ENCODE peak calls at places on chromosome 21, in seven cellular contexts. O is mesendoderm, R is IMR-90, U is neuronal stem cell, D is mesenchymal stem cell, H is H9, W is H1. E is an unnamed sample.

GRCh38 chr21:42367379-42368165 is 1.2 kb upstream of the TFF1 start:
- DNase-seq in O (no peak), R (no peak), U (no peak), D (no peak), H (no peak), W (no peak), E (no peak)

GRCh38 chr21:36385909-36386642 is 884 bp downstream of the CHAF1B start:
- DNase-seq in O (peak), R (peak), U (no peak), D (no peak), H (no peak), W (no peak), E (peak)

GRCh38 chr21:34129039-34129891 is 55.9 kb downstream of the MRPS6 start:
- DNase-seq in O (peak), R (peak), U (peak), D (peak), H (peak), W (peak), E (peak)

GRCh38 chr21:42674351-42674940 is 21.0 kb downstream of the PDE9A start:
- DNase-seq in O (peak), R (no peak), U (peak), D (peak), H (peak), W (no peak), E (no peak)

GRCh38 chr21:35540950-35541632 is 492.0 kb upstream of the RUNX1 start:
- DNase-seq in O (no peak), R (no peak), U (no peak), D (no peak), H (no peak), W (no peak), E (peak)

GRCh38 chr21:38175321-38175720 is 81.5 kb upstream of the KCNJ15 start:
- DNase-seq in O (no peak), R (no peak), U (no peak), D (no peak), H (no peak), W (no peak), E (no peak)

GRCh38 chr21:26130249-26130896 is 40.2 kb downstream of the APP start:
- DNase-seq in O (peak), R (peak), U (no peak), D (peak), H (no peak), W (no peak), E (peak)

GRCh38 chr21:27134513-27134912 is 167.6 kb upstream of the ADAMTS5 start:
- DNase-seq in O (no peak), R (peak), U (no peak), D (peak), H (no peak), W (no peak), E (no peak)

GRCh38 chr21:41894922-41895557 is 15.9 kb upstream of the PRDM15 start:
- DNase-seq in O (peak), R (peak), U (no peak), D (peak), H (no peak), W (no peak), E (peak)

GRCh38 chr21:37463083-37463780 is 96.7 kb downstream of the DYRK1A start:
- DNase-seq in O (peak), R (peak), U (no peak), D (peak), H (no peak), W (no peak), E (peak)

GRCh38 chr21:17388226-17388625 is 124.6 kb upstream of the CXADR start:
- DNase-seq in O (peak), R (no peak), U (no peak), D (no peak), H (no peak), W (no peak), E (no peak)
- H2AK5ac ChIP-seq in O (no peak), R (no peak), U (no peak), D (no peak), H (no peak), W (no peak), E (no peak)

GRCh38 chr21:33063907-33064622 is 5.9 kb upstream of the OLIG1 start:
- DNase-seq in O (peak), R (no peak), U (no peak), D (no peak), H (peak), W (no peak), E (no peak)
- H3K18ac ChIP-seq in O (no peak), R (no peak), U (peak), D (no peak), H (no peak), W (no peak), E (no peak)

GRCh38 chr21:28644762-28645161 is 347.9 kb downstream of the LTN1 start:
- DNase-seq in O (no peak), R (no peak), U (no peak), D (no peak), H (no peak), W (no peak), E (peak)
- H2AK5ac ChIP-seq in O (no peak), R (no peak), U (no peak), D (no peak), H (no peak), W (no peak), E (no peak)

GRCh38 chr21:43940672-43941071 is 71.4 kb upstream of the TRAPPC10 start:
- DNase-seq in O (no peak), R (no peak), U (no peak), D (no peak), H (peak), W (no peak), E (no peak)

GRCh38 chr21:43939443-43940328 is 72.4 kb upstream of the TRAPPC10 start:
- DNase-seq in O (no peak), R (no peak), U (no peak), D (no peak), H (peak), W (no peak), E (no peak)

GRCh38 chr21:43938751-43939442 is 73.2 kb upstream of the TRAPPC10 start:
- DNase-seq in O (peak), R (peak), U (peak), D (peak), H (peak), W (peak), E (peak)

GRCh38 chr21:43942201-43942600 is 69.9 kb upstream of the TRAPPC10 start:
- DNase-seq in O (no peak), R (no peak), U (no peak), D (no peak), H (no peak), W (no peak), E (no peak)

GRCh38 chr21:43940329-43940653 is 71.8 kb upstream of the TRAPPC10 start:
- DNase-seq in O (no peak), R (no peak), U (no peak), D (no peak), H (no peak), W (no peak), E (no peak)
- H3K18ac ChIP-seq in O (no peak), R (no peak), U (no peak), D (no peak), H (no peak), W (no peak), E (no peak)

GRCh38 chr21:45887121-45887611 is 94.4 kb upstream of the COL6A1 start:
- DNase-seq in O (no peak), R (no peak), U (no peak), D (peak), H (no peak), W (no peak), E (no peak)

GRCh38 chr21:45889961-45890360 is 91.6 kb upstream of the COL6A1 start:
- DNase-seq in O (no peak), R (no peak), U (no peak), D (peak), H (no peak), W (no peak), E (no peak)

GRCh38 chr21:45888361-45889009 is 93.1 kb upstream of the COL6A1 start:
- DNase-seq in O (no peak), R (no peak), U (no peak), D (no peak), H (no peak), W (no peak), E (no peak)

GRCh38 chr21:45887788-45888187 is 93.8 kb upstream of the COL6A1 start:
- DNase-seq in O (no peak), R (no peak), U (no peak), D (no peak), H (no peak), W (no peak), E (no peak)

GRCh38 chr21:45889115-45889708 is 92.4 kb upstream of the COL6A1 start:
- DNase-seq in O (no peak), R (no peak), U (no peak), D (no peak), H (no peak), W (no peak), E (no peak)
- H2AK5ac ChIP-seq in O (no peak), R (no peak), U (peak), D (no peak), H (no peak), W (no peak), E (no peak)

DNA sequence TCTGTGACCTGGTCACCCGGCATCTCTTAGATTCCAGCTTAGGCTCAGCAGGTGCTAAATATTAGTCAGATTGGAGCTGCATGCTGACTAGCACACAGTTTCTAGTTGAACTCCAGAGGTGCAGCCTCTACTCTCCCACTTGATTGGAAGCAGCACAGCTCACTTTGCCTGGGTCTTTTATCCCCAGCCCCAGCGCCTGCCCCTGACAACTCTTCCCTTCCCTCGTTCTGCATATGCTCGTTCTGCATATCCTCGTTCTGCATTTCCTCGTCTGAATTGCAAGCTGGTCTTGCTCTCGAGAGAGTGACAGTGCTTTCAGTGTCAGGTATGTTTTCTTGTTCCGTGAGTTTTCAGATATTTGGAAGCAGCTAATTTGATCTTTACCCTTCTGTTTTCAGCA is 11.7 kb downstream of the COL18A1 start:
- DNase-seq in O (peak), R (no peak), U (no peak), D (no peak), H (peak), W (no peak), E (no peak)
- H3K18ac ChIP-seq in O (no peak), R (no peak), U (no peak), D (no peak), H (no peak), W (peak), E (no peak)

DNA sequence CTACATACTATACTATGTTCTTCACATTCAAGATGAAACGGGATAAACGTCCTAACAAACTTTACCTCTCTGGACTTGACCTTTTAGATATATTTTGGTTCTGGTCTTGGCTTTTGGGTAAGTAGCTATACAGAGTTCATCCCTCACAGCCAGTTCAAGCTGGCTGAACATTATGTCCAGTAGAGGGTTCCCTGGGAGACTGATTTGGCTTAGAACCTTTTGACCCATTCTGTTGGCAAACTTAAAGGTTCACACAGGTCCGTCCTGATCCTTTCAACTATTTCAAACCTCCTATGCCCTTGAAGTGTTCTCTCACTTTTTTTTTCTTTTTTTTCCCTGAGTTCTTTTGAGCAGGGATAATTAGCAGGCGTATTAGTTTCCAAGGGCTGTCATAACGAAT is 257.7 kb upstream of the USP25 start:
- DNase-seq in O (no peak), R (no peak), U (no peak), D (no peak), H (no peak), W (no peak), E (peak)
- H2AK5ac ChIP-seq in O (no peak), R (no peak), U (no peak), D (no peak), H (no peak), W (no peak), E (no peak)

E was measured in trophoblast cell.